ENCODE peak calls at places on chromosomes 7 and 10, in nine cellular contexts. Y, T, F, R, V, C, W, B and E are unnamed samples.

GRCh38 chr7:2632717-2633537 is 1.1 kb downstream of the TTYH3 start:
- DNase-seq in F (peak; percentile 81), B (no peak), W (peak; percentile 71), V (peak; percentile 82), R (peak; percentile 60), T (peak; percentile 72), C (peak; percentile 67), Y (peak; percentile 57), E (no peak)

GRCh38 chr7:1725199-1725701 is 55.2 kb downstream of the ELFN1 start:
- DNase-seq in R (no peak), W (no peak), B (no peak), F (peak; percentile 84), Y (no peak), V (no peak), C (peak; percentile 71), T (peak; percentile 60), E (no peak)

GRCh38 chr7:157116762-157117161 is 22.0 kb upstream of the UBE3C start:
- DNase-seq in F (no peak), B (no peak), W (peak; percentile 72), C (no peak), Y (no peak), T (no peak), R (no peak), V (no peak), E (no peak)

GRCh38 chr7:158876984-158877383 is 20.6 kb downstream of the DYNC2I1 start:
- DNase-seq in W (no peak), C (no peak), Y (no peak), R (no peak), T (no peak), B (no peak), V (no peak), F (no peak), E (no peak)

GRCh38 chr7:29017666-29018065 is 59.5 kb upstream of the TRIL start:
- DNase-seq in B (peak; percentile 57), W (no peak), R (no peak), F (no peak), C (no peak), Y (no peak), T (peak; percentile 75), V (no peak), E (no peak)

GRCh38 chr10:17026686-17027485 is 102.7 kb downstream of the CUBN start:
- DNase-seq in V (no peak), Y (no peak), F (no peak), T (peak; percentile 60), C (no peak), W (no peak), R (no peak), B (no peak), E (peak; percentile 53)

GRCh38 chr10:30392564-30392990 is 41.4 kb upstream of the MAP3K8 start:
- DNase-seq in T (peak; percentile 39), W (peak; percentile 77), R (peak; percentile 35), B (no peak), F (peak; percentile 87), V (peak; percentile 80), C (peak; percentile 77), Y (peak; percentile 91), E (peak; percentile 51)

GRCh38 chr7:2757361-2757903 is 69.4 kb downstream of the AMZ1 start:
- DNase-seq in B (no peak), T (peak; percentile 74), W (peak; percentile 91), C (no peak), F (no peak), Y (peak; percentile 17), R (peak; percentile 60), V (peak; percentile 65), E (no peak)

GRCh38 chr7:106542550-106543220 is 118.3 kb downstream of the CCDC71L start:
- DNase-seq in R (peak; percentile 63), Y (peak; percentile 25), C (peak; percentile 66), F (no peak), W (peak; percentile 49), T (peak; percentile 86), V (peak; percentile 42), B (peak; percentile 53), E (no peak)

GRCh38 chr7:101875215-101875846 is 57.9 kb downstream of the CUX1 start:
- DNase-seq in C (no peak), T (no peak), W (no peak), V (no peak), R (no peak), F (no peak), Y (no peak), B (no peak), E (no peak)

GRCh38 chr10:34589275-34589674 is 225.8 kb downstream of the PARD3 start:
- DNase-seq in B (no peak), Y (no peak), W (no peak), V (no peak), T (no peak), R (no peak), C (no peak), F (no peak), E (no peak)

GRCh38 chr7:76233538-76234281 is 32.0 kb downstream of the SRRM3 start:
- DNase-seq in Y (no peak), V (no peak), F (no peak), W (no peak), R (no peak), C (peak; percentile 32), T (no peak), B (no peak), E (no peak)

GRCh38 chr7:105289704-105290103 is 99.0 kb downstream of the SRPK2 start:
- DNase-seq in T (no peak), B (no peak), Y (no peak), V (no peak), R (no peak), W (no peak), C (no peak), F (no peak), E (no peak)

GRCh38 chr10:13827418-13827817 is 240.7 kb downstream of the PRPF18 start:
- DNase-seq in Y (no peak), R (no peak), B (no peak), V (no peak), T (peak; percentile 72), F (no peak), W (no peak), C (no peak), E (no peak)

GRCh38 chr7:146331369-146331768 is 214.8 kb downstream of the CNTNAP2 start:
- DNase-seq in V (no peak), W (no peak), F (no peak), R (no peak), B (no peak), T (no peak), C (no peak), Y (no peak), E (no peak)

GRCh38 chr10:105161767-105162166 is 520.7 kb downstream of the SORCS3 start:
- DNase-seq in W (no peak), R (no peak), C (no peak), B (no peak), T (no peak), V (no peak), Y (no peak), F (no peak), E (no peak)

GRCh38 chr7:86968618-86969017 is 90.8 kb downstream of the ELAPOR2 start:
- DNase-seq in T (no peak), W (no peak), V (no peak), F (no peak), B (no peak), C (no peak), R (no peak), Y (no peak), E (no peak)

GRCh38 chr10:13613519-13613918 is 26.8 kb downstream of the PRPF18 start:
- DNase-seq in F (no peak), C (peak; percentile 20), B (no peak), T (peak; percentile 53), V (no peak), W (no peak), R (no peak), Y (peak; percentile 13), E (no peak)

GRCh38 chr10:132712291-132712690 is 73.7 kb downstream of the NKX6-2 start:
- DNase-seq in C (no peak), Y (no peak), V (no peak), T (no peak), F (peak; percentile 27), R (no peak), W (no peak), B (no peak), E (no peak)

GRCh38 chr10:18563003-18563726 is 88.2 kb downstream of the NSUN6 start:
- DNase-seq in W (no peak), T (no peak), R (no peak), V (no peak), Y (no peak), B (no peak), C (no peak), F (no peak), E (no peak)
- H3K9me3 ChIP-seq in W (no peaks in the 10 kb centered on the region), T (no peaks in the 10 kb centered on the region), R (peaks cover 13% of the 10 kb centered on the region), V (no peaks in the 10 kb centered on the region), Y (peaks cover 5% of the 10 kb centered on the region), B (no peaks in the 10 kb centered on the region), C (no peaks in the 10 kb centered on the region), F (no peaks in the 10 kb centered on the region), E (peaks cover 15% of the 10 kb centered on the region)

GRCh38 chr7:138163800-138164199 is 87.5 kb downstream of the AKR1D1 start:
- DNase-seq in C (no peak), F (no peak), B (no peak), T (no peak), V (no peak), R (no peak), W (no peak), Y (no peak), E (no peak)
- H3K9me3 ChIP-seq in C (no peaks in the 10 kb centered on the region), F (no peaks in the 10 kb centered on the region), B (no peaks in the 10 kb centered on the region), T (no peaks in the 10 kb centered on the region), V (peaks cover 4% of the 10 kb centered on the region), R (peaks cover 6% of the 10 kb centered on the region), W (no peaks in the 10 kb centered on the region), Y (peaks cover 25% of the 10 kb centered on the region), E (no peaks in the 10 kb centered on the region)

GRCh38 chr10:121357323-121357835 is 240.9 kb downstream of the FGFR2 start:
- DNase-seq in V (no peak), Y (no peak), T (no peak), C (peak; percentile 34), W (no peak), B (no peak), F (no peak), R (no peak), E (no peak)
- H3K9me3 ChIP-seq in V (no peaks in the 10 kb centered on the region), Y (no peaks in the 10 kb centered on the region), T (no peaks in the 10 kb centered on the region), C (no peaks in the 10 kb centered on the region), W (no peaks in the 10 kb centered on the region), B (no peaks in the 10 kb centered on the region), F (no peaks in the 10 kb centered on the region), R (no peaks in the 10 kb centered on the region), E (no peaks in the 10 kb centered on the region)

GRCh38 chr7:138551102-138551501 is 91.0 kb downstream of the TRIM24 start:
- DNase-seq in V (no peak), B (no peak), R (no peak), W (no peak), T (no peak), C (no peak), F (no peak), Y (no peak), E (no peak)

GRCh38 chr7:138556771-138557484 is 96.9 kb downstream of the TRIM24 start:
- DNase-seq in V (no peak), R (no peak), W (no peak), F (no peak), T (peak; percentile 3), Y (no peak), B (no peak), C (no peak), E (no peak)

GRCh38 chr7:138554674-138555073 is 94.6 kb downstream of the TRIM24 start:
- DNase-seq in V (no peak), R (no peak), W (no peak), Y (no peak), C (no peak), T (no peak), F (no peak), B (no peak), E (no peak)

GRCh38 chr7:138555684-138556083 is 95.6 kb downstream of the TRIM24 start:
- DNase-seq in C (no peak), R (no peak), W (no peak), V (no peak), Y (no peak), T (no peak), F (no peak), B (no peak), E (no peak)

GRCh38 chr7:138553805-138554204 is 93.7 kb downstream of the TRIM24 start:
- DNase-seq in W (no peak), F (no peak), Y (no peak), B (no peak), R (no peak), T (no peak), V (no peak), C (no peak), E (no peak)
- H3K9me3 ChIP-seq in W (no peaks in the 10 kb centered on the region), F (no peaks in the 10 kb centered on the region), Y (no peaks in the 10 kb centered on the region), B (peaks cover 9% of the 10 kb centered on the region), R (peaks cover 34% of the 10 kb centered on the region), T (no peaks in the 10 kb centered on the region), V (peaks cover 19% of the 10 kb centered on the region), C (no peaks in the 10 kb centered on the region), E (peaks cover 22% of the 10 kb centered on the region)